ENCODE peak calls at places on chromosome 1, in nine cellular contexts. One of them, this sample, is unnamed.
A peak's percentile ranks its signal among the peaks of the same experiment; 100 is the strongest.

GRCh38 chr1:98931134-98931835 is 73.4 kb downstream of the PLPPR5 start:
- DNase-seq in HTR-8/SVneo: no peak
- DNase-seq in NCI-H774: no peak
- DNase-seq in GM12864: no peak
- DNase-seq in fibroblast of lung: peak; percentile 25
- DNase-seq in posterior cingulate gyrus: no peak
- DNase-seq in NAMALWA: no peak
- DNase-seq in colonic mucosa: no peak
- DNase-seq in stimulated activated CD8-positive, alpha-beta memory T cell treated with anti-CD3 and anti-CD28 coated beads, Interleukin-15, amount 100 ng/mL, for 4 hours: no peak
- DNase-seq in this sample: no peak

GRCh38 chr1:81800741-81801031 is at the start of gene ADGRL2:
- DNase-seq in fibroblast of lung: no peak
- DNase-seq in stimulated activated CD8-positive, alpha-beta memory T cell treated with anti-CD3 and anti-CD28 coated beads, Interleukin-15, amount 100 ng/mL, for 4 hours: no peak
- DNase-seq in GM12864: no peak
- DNase-seq in colonic mucosa: peak; percentile 37
- DNase-seq in HTR-8/SVneo: no peak
- DNase-seq in posterior cingulate gyrus: peak; percentile 22
- DNase-seq in NAMALWA: no peak
- DNase-seq in NCI-H774: no peak
- DNase-seq in this sample: no peak

GRCh38 chr1:119744598-119744942 is 24.1 kb downstream of the HMGCS2 start:
- DNase-seq in colonic mucosa: no peak
- DNase-seq in GM12864: no peak
- DNase-seq in stimulated activated CD8-positive, alpha-beta memory T cell treated with anti-CD3 and anti-CD28 coated beads, Interleukin-15, amount 100 ng/mL, for 4 hours: no peak
- DNase-seq in fibroblast of lung: no peak
- DNase-seq in NCI-H774: no peak
- DNase-seq in NAMALWA: no peak
- DNase-seq in HTR-8/SVneo: no peak
- DNase-seq in posterior cingulate gyrus: no peak
- DNase-seq in this sample: no peak

GRCh38 chr1:3564921-3565831 is 46.1 kb downstream of the MEGF6 start:
- DNase-seq in NCI-H774: no peak
- DNase-seq in NAMALWA: peak; percentile 71
- DNase-seq in colonic mucosa: no peak
- DNase-seq in HTR-8/SVneo: peak; percentile 60
- DNase-seq in stimulated activated CD8-positive, alpha-beta memory T cell treated with anti-CD3 and anti-CD28 coated beads, Interleukin-15, amount 100 ng/mL, for 4 hours: no peak
- DNase-seq in posterior cingulate gyrus: peak; percentile 22
- DNase-seq in GM12864: no peak
- DNase-seq in fibroblast of lung: no peak
- DNase-seq in this sample: no peak

GRCh38 chr1:37553927-37554808 is at the start of gene SNIP1:
- DNase-seq in NAMALWA: peak; percentile 97
- DNase-seq in fibroblast of lung: peak; percentile 90
- DNase-seq in GM12864: peak; percentile 79
- DNase-seq in colonic mucosa: peak; percentile 97
- DNase-seq in stimulated activated CD8-positive, alpha-beta memory T cell treated with anti-CD3 and anti-CD28 coated beads, Interleukin-15, amount 100 ng/mL, for 4 hours: peak; percentile 89
- DNase-seq in posterior cingulate gyrus: peak; percentile 98
- DNase-seq in HTR-8/SVneo: peak; percentile 92
- DNase-seq in NCI-H774: peak; percentile 99
- DNase-seq in this sample: peak; percentile 96

GRCh38 chr1:110477041-110477440 is 26.1 kb downstream of the PROK1 start:
- DNase-seq in NCI-H774: no peak
- DNase-seq in NAMALWA: no peak
- DNase-seq in colonic mucosa: peak; percentile 25
- DNase-seq in stimulated activated CD8-positive, alpha-beta memory T cell treated with anti-CD3 and anti-CD28 coated beads, Interleukin-15, amount 100 ng/mL, for 4 hours: no peak
- DNase-seq in posterior cingulate gyrus: no peak
- DNase-seq in fibroblast of lung: peak; percentile 79
- DNase-seq in GM12864: peak; percentile 3
- DNase-seq in HTR-8/SVneo: peak; percentile 35
- DNase-seq in this sample: no peak

GRCh38 chr1:162178432-162178831 is 108.9 kb downstream of the NOS1AP start:
- DNase-seq in NAMALWA: no peak
- DNase-seq in fibroblast of lung: no peak
- DNase-seq in NCI-H774: no peak
- DNase-seq in HTR-8/SVneo: no peak
- DNase-seq in colonic mucosa: no peak
- DNase-seq in GM12864: no peak
- DNase-seq in stimulated activated CD8-positive, alpha-beta memory T cell treated with anti-CD3 and anti-CD28 coated beads, Interleukin-15, amount 100 ng/mL, for 4 hours: no peak
- DNase-seq in posterior cingulate gyrus: no peak
- DNase-seq in this sample: no peak

GRCh38 chr1:202571719-202572339 is 138.4 kb downstream of the SYT2 start:
- DNase-seq in posterior cingulate gyrus: peak; percentile 30
- DNase-seq in colonic mucosa: peak; percentile 44
- DNase-seq in fibroblast of lung: peak; percentile 41
- DNase-seq in GM12864: no peak
- DNase-seq in HTR-8/SVneo: no peak
- DNase-seq in NCI-H774: peak; percentile 31
- DNase-seq in NAMALWA: peak; percentile 68
- DNase-seq in stimulated activated CD8-positive, alpha-beta memory T cell treated with anti-CD3 and anti-CD28 coated beads, Interleukin-15, amount 100 ng/mL, for 4 hours: no peak
- DNase-seq in this sample: no peak

GRCh38 chr1:247224822-247225221 is 31.1 kb upstream of the VN1R5 start:
- DNase-seq in GM12864: no peak
- DNase-seq in colonic mucosa: no peak
- DNase-seq in stimulated activated CD8-positive, alpha-beta memory T cell treated with anti-CD3 and anti-CD28 coated beads, Interleukin-15, amount 100 ng/mL, for 4 hours: no peak
- DNase-seq in NAMALWA: no peak
- DNase-seq in NCI-H774: no peak
- DNase-seq in fibroblast of lung: no peak
- DNase-seq in posterior cingulate gyrus: no peak
- DNase-seq in HTR-8/SVneo: no peak
- DNase-seq in this sample: no peak

GRCh38 chr1:5840551-5840914 is 151.7 kb downstream of the NPHP4 start:
- DNase-seq in HTR-8/SVneo: no peak
- DNase-seq in GM12864: no peak
- DNase-seq in fibroblast of lung: no peak
- DNase-seq in stimulated activated CD8-positive, alpha-beta memory T cell treated with anti-CD3 and anti-CD28 coated beads, Interleukin-15, amount 100 ng/mL, for 4 hours: no peak
- DNase-seq in NCI-H774: no peak
- DNase-seq in colonic mucosa: no peak
- DNase-seq in NAMALWA: no peak
- DNase-seq in posterior cingulate gyrus: no peak
- DNase-seq in this sample: no peak

GRCh38 chr1:240602189-240602588 is 9.8 kb downstream of the GREM2 start:
- DNase-seq in posterior cingulate gyrus: no peak
- DNase-seq in colonic mucosa: no peak
- DNase-seq in NAMALWA: no peak
- DNase-seq in HTR-8/SVneo: peak; percentile 13
- DNase-seq in fibroblast of lung: peak; percentile 50
- DNase-seq in NCI-H774: no peak
- DNase-seq in GM12864: no peak
- DNase-seq in stimulated activated CD8-positive, alpha-beta memory T cell treated with anti-CD3 and anti-CD28 coated beads, Interleukin-15, amount 100 ng/mL, for 4 hours: no peak
- DNase-seq in this sample: no peak

GRCh38 chr1:18716112-18716784 is 85.6 kb downstream of the PAX7 start:
- DNase-seq in posterior cingulate gyrus: no peak
- DNase-seq in fibroblast of lung: no peak
- DNase-seq in GM12864: no peak
- DNase-seq in stimulated activated CD8-positive, alpha-beta memory T cell treated with anti-CD3 and anti-CD28 coated beads, Interleukin-15, amount 100 ng/mL, for 4 hours: no peak
- DNase-seq in colonic mucosa: no peak
- DNase-seq in NCI-H774: no peak
- DNase-seq in HTR-8/SVneo: no peak
- DNase-seq in NAMALWA: peak; percentile 15
- DNase-seq in this sample: no peak

GRCh38 chr1:13725714-13726175 is 25.8 kb downstream of the PRDM2 start:
- DNase-seq in HTR-8/SVneo: peak; percentile 18
- DNase-seq in GM12864: no peak
- DNase-seq in fibroblast of lung: peak; percentile 84
- DNase-seq in NCI-H774: no peak
- DNase-seq in posterior cingulate gyrus: peak; percentile 36
- DNase-seq in colonic mucosa: peak; percentile 55
- DNase-seq in NAMALWA: peak; percentile 93
- DNase-seq in stimulated activated CD8-positive, alpha-beta memory T cell treated with anti-CD3 and anti-CD28 coated beads, Interleukin-15, amount 100 ng/mL, for 4 hours: no peak
- DNase-seq in this sample: no peak

GRCh38 chr1:84998642-84999280 is 1.8 kb upstream of the MCOLN2 start:
- DNase-seq in colonic mucosa: no peak
- DNase-seq in stimulated activated CD8-positive, alpha-beta memory T cell treated with anti-CD3 and anti-CD28 coated beads, Interleukin-15, amount 100 ng/mL, for 4 hours: peak; percentile 52
- DNase-seq in NAMALWA: peak; percentile 30
- DNase-seq in posterior cingulate gyrus: no peak
- DNase-seq in GM12864: no peak
- DNase-seq in HTR-8/SVneo: peak; percentile 5
- DNase-seq in fibroblast of lung: peak; percentile 12
- DNase-seq in NCI-H774: no peak
- DNase-seq in this sample: no peak

GRCh38 chr1:15296602-15297321 is 49.7 kb downstream of the FHAD1 start:
- DNase-seq in HTR-8/SVneo: no peak
- DNase-seq in colonic mucosa: no peak
- DNase-seq in fibroblast of lung: no peak
- DNase-seq in NCI-H774: no peak
- DNase-seq in stimulated activated CD8-positive, alpha-beta memory T cell treated with anti-CD3 and anti-CD28 coated beads, Interleukin-15, amount 100 ng/mL, for 4 hours: no peak
- DNase-seq in GM12864: no peak
- DNase-seq in NAMALWA: no peak
- DNase-seq in posterior cingulate gyrus: no peak
- DNase-seq in this sample: no peak

GRCh38 chr1:155706101-155706619 is 17.3 kb downstream of the DAP3 start:
- DNase-seq in NCI-H774: no peak
- DNase-seq in HTR-8/SVneo: no peak
- DNase-seq in colonic mucosa: no peak
- DNase-seq in stimulated activated CD8-positive, alpha-beta memory T cell treated with anti-CD3 and anti-CD28 coated beads, Interleukin-15, amount 100 ng/mL, for 4 hours: no peak
- DNase-seq in posterior cingulate gyrus: no peak
- DNase-seq in GM12864: no peak
- DNase-seq in NAMALWA: no peak
- DNase-seq in fibroblast of lung: peak; percentile 73
- DNase-seq in this sample: no peak

GRCh38 chr1:45894921-45895320 is 91.5 kb downstream of the MAST2 start:
- DNase-seq in posterior cingulate gyrus: no peak
- DNase-seq in fibroblast of lung: no peak
- DNase-seq in GM12864: no peak
- DNase-seq in NCI-H774: no peak
- DNase-seq in NAMALWA: no peak
- DNase-seq in stimulated activated CD8-positive, alpha-beta memory T cell treated with anti-CD3 and anti-CD28 coated beads, Interleukin-15, amount 100 ng/mL, for 4 hours: no peak
- DNase-seq in colonic mucosa: no peak
- DNase-seq in HTR-8/SVneo: no peak
- DNase-seq in this sample: no peak